ENCODE peak calls at places on chromosome 21, in eight cellular contexts. L, R, T, K, X, P, I and V are unnamed samples.

GRCh38 chr21:36359185-36359584 is 26.0 kb upstream of the CHAF1B start:
- DNase-seq in T (no peak), I (no peak), R (no peak), P (no peak), L (no peak), X (no peak), K (no peak), V (no peak)

GRCh38 chr21:46060596-46061061 is 37.3 kb upstream of the COL6A2 start:
- DNase-seq in I (no peak), L (no peak), T (peak), K (no peak), P (no peak), R (peak), X (no peak), V (no peak)

GRCh38 chr21:46472246-46472645 is 13.6 kb downstream of the DIP2A start:
- DNase-seq in T (peak), L (no peak), R (no peak), P (no peak), I (no peak), X (no peak), K (no peak), V (no peak)

GRCh38 chr21:41777934-41778815 is 11.3 kb upstream of the RIPK4 start:
- DNase-seq in T (peak), R (no peak), K (peak), P (no peak), X (peak), I (peak), L (peak), V (peak)

GRCh38 chr21:14591882-14592281 is 45.8 kb upstream of the SAMSN1 start:
- DNase-seq in L (no peak), P (no peak), K (no peak), R (no peak), X (peak), I (no peak), T (no peak), V (no peak)

GRCh38 chr21:45926281-45926680 is 55.3 kb upstream of the COL6A1 start:
- DNase-seq in L (no peak), I (no peak), X (no peak), T (no peak), K (no peak), P (no peak), R (no peak), V (no peak)

GRCh38 chr21:25280061-25280460 is 327.2 kb downstream of the MRPL39 start:
- DNase-seq in K (no peak), R (no peak), L (no peak), P (no peak), T (no peak), X (no peak), I (no peak), V (no peak)

GRCh38 chr21:45261093-45261492 is 26.6 kb downstream of the POFUT2 start:
- DNase-seq in T (no peak), P (no peak), X (no peak), R (no peak), I (no peak), L (no peak), K (no peak), V (peak)

GRCh38 chr21:40587786-40588353 is 259.1 kb downstream of the DSCAM start:
- DNase-seq in X (no peak), K (no peak), P (no peak), I (no peak), T (no peak), R (no peak), L (no peak), V (no peak)

DNA sequence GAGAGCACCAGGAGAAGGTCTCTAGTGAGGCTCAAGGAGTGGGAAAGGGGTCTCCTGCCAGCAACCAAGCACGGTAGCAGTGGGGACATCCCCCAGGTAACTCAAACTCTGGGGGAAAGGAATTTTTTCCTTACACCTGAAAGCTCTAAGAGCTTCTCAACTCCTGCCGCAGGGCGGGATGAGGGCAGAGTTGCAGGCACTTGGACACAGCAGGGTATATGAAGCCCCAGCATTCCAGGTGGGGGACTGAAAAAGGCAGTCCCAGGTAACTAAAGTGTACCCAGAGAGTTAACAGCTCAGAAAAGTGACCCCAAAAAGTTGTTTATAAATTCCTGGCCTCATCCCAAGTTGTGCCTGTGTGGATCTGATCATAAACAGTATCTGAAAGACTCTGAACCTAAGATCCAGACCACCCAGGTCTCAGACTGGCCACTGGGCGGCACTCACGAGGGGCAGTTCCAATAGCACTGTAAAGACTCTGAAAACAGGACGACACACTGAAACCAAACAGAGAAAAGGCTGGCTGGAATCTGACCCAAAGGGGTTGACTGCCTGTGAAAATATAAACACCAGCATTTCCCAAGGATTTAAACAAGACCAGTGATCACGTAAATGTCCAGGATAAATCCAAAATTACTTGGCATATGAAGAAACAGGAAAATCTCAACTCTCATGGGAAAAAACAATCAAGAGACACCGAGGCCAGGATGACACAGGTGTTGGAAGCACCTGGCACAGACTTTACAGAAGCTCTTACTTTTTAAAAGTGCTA is 47.5 kb downstream of the HSF2BP start:
- DNase-seq in L (peak), I (peak), K (peak), P (no peak), X (peak), T (peak), R (peak), V (peak)
- TF ChIP-seq RAD21 in L (peak), I (peak), K (peak), P (peak), X (peak), T (peak), R (peak), V (peak)

GRCh38 chr21:16199539-16199938 is 469.8 kb downstream of the USP25 start:
- DNase-seq in K (no peak), R (no peak), X (no peak), T (no peak), L (no peak), I (no peak), P (no peak), V (no peak)

GRCh38 chr21:16205527-16205926 is 475.7 kb downstream of the USP25 start:
- DNase-seq in L (no peak), P (no peak), R (no peak), T (no peak), K (no peak), I (no peak), X (no peak), V (no peak)
- TF ChIP-seq RAD21 in L (no peak), P (no peak), R (no peak), T (no peak), K (no peak), I (no peak), X (no peak), V (no peak)

DNA sequence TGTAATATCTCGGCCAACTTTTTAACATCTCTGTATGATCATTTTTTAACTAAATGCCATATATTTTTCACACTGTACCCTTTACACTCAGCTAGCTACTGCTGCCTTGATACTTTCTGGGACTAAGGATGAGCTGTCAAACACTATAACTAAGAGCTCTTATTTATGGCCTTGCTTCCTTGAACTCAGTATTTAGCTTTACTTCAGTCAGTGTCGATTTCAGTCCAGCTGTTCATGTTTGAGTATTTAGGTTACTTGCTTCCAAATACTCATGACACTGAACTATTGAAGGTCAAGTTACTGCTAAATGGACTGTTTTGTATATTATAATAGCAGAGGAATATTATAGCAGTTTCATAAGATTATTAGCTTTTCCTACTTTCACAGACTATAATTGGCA is 25.9 kb upstream of the USP25 start:
- DNase-seq in R (no peak), T (no peak), I (no peak), P (no peak), K (no peak), X (no peak), L (no peak), V (no peak)
- TF ChIP-seq RAD21 in R (no peak), T (no peak), I (no peak), P (no peak), K (no peak), X (no peak), L (no peak), V (no peak)

GRCh38 chr21:34885636-34886553 is 163.2 kb downstream of the RUNX1 start:
- DNase-seq in L (no peak), P (no peak), I (peak), R (no peak), X (peak), K (no peak), T (no peak), V (no peak)
- TF ChIP-seq RAD21 in L (no peak), P (no peak), I (no peak), R (no peak), X (no peak), K (no peak), T (no peak), V (no peak)

GRCh38 chr21:39006653-39007417 is 176.4 kb downstream of the PSMG1 start:
- DNase-seq in R (no peak), X (no peak), T (no peak), P (no peak), L (no peak), I (no peak), K (no peak), V (no peak)
- TF ChIP-seq RAD21 in R (no peak), X (no peak), T (no peak), P (no peak), L (no peak), I (no peak), K (no peak), V (no peak)

GRCh38 chr21:38244885-38245869 is 11.6 kb upstream of the KCNJ15 start:
- DNase-seq in K (no peak), T (peak), L (no peak), I (no peak), R (peak), P (peak), X (no peak), V (no peak)
- TF ChIP-seq RAD21 in K (no peak), T (no peak), L (no peak), I (no peak), R (no peak), P (no peak), X (no peak), V (no peak)

DNA sequence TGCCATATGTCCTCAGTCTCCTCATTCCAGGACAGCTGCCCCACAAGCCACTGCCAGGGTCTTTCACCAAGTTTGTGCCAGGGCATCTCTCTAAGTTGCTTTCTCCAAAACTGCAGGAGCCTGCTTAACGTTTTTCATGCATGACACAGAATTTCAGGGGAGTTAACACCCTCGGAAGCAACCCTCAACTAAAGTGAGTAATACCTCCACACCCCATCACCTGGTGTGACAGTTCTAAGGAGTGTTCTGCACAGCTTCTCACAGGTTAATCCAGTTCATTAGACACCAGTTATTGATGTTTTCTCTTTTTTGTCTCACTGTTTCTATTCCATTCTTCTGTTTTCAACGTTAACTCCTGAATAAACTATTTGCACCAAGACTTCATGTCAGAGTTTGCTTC is 115.0 kb downstream of the BACH1 start:
- DNase-seq in R (no peak), P (no peak), X (no peak), I (no peak), L (no peak), T (no peak), K (no peak), V (no peak)
- TF ChIP-seq RAD21 in R (no peak), P (no peak), X (no peak), I (no peak), L (no peak), T (no peak), K (no peak), V (no peak)

DNA sequence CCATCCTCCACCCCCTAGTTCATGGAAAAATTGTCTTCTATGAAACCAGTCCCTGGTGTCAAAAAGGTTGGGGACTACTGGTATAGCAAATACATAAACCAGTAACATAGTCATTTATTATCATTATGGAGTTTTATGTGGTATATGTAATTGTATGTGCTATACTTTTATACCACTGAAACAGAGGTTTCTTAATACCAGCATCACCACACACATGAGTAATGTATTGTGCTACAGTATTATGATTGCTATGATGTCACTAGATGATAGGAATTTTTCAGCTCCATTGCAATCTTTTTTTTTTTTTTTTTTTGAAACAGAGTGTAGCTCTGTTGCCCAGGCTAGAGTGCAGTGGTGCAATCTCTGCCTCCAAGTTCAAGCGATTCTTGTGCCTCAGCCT is 5.7 kb upstream of the PAXBP1 start:
- DNase-seq in K (no peak), T (peak), I (no peak), X (no peak), R (no peak), P (no peak), L (no peak), V (no peak)
- TF ChIP-seq RAD21 in K (no peak), T (no peak), I (no peak), X (no peak), R (no peak), P (no peak), L (no peak), V (no peak)

DNA sequence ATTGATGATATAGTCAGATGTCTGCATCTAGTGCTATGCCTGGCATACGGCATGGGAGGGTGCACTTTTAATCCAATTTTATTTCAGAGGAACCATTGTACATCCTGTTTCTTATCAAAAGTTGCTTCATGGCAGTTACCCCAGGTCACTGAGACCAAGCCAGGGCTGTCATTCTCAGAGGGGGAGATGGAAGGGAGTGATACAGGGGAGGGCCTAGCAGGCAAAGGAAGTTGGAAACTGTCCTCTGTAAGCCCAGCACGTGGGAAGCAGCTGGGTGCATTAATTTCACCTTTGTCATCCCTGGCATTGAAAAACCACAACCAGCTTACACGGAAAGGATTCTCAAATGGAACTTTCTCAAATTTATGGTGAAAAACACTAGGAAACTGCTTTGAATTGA is 458.7 kb upstream of the ADAMTS5 start:
- DNase-seq in I (no peak), P (no peak), L (no peak), K (no peak), X (no peak), T (peak), R (no peak), V (peak)
- TF ChIP-seq RAD21 in I (no peak), P (no peak), L (no peak), K (no peak), X (no peak), T (no peak), R (no peak), V (no peak)